ENCODE peak calls at places on chromosomes 4 and X, in four cellular contexts. One of them, this sample, is unnamed.

GRCh38 chr4:181796502-181796901 is 446.7 kb upstream of the TENM3 start:
- DNase-seq in PC-3: no peak
- DNase-seq in ACHN: no peak
- DNase-seq in caudate nucleus: no peak
- DNase-seq in this sample: no peak

GRCh38 chr4:1459081-1459480 is 52.8 kb upstream of the NKX1-1 start:
- DNase-seq in caudate nucleus: no peak
- DNase-seq in PC-3: no peak
- DNase-seq in ACHN: no peak
- DNase-seq in this sample: no peak

GRCh38 chrX:15988661-15989603 is 134.3 kb upstream of the AP1S2 start:
- DNase-seq in caudate nucleus: no peak
- DNase-seq in ACHN: peak
- DNase-seq in PC-3: peak
- DNase-seq in this sample: peak

GRCh38 chrX:39730671-39731389 is 366.9 kb downstream of the BCOR start:
- DNase-seq in PC-3: peak
- DNase-seq in ACHN: peak
- DNase-seq in caudate nucleus: peak
- DNase-seq in this sample: peak

GRCh38 chr4:111031180-111031579 is 408.3 kb upstream of the PITX2 start:
- DNase-seq in caudate nucleus: no peak
- DNase-seq in PC-3: no peak
- DNase-seq in ACHN: no peak
- DNase-seq in this sample: peak

GRCh38 chr4:86918539-86919072 is 16.2 kb upstream of the AFF1 start:
- DNase-seq in ACHN: no peak
- DNase-seq in caudate nucleus: no peak
- DNase-seq in PC-3: no peak
- DNase-seq in this sample: peak

GRCh38 chr4:131534944-131535640 is 1614.0 kb upstream of the PCDH10 start:
- DNase-seq in caudate nucleus: no peak
- DNase-seq in PC-3: no peak
- DNase-seq in ACHN: peak
- DNase-seq in this sample: no peak

GRCh38 chr4:55397024-55397520 is 1.3 kb downstream of the TMEM165 start:
- DNase-seq in ACHN: peak
- DNase-seq in caudate nucleus: no peak
- DNase-seq in PC-3: peak
- DNase-seq in this sample: peak

GRCh38 chr4:101400096-101400495 is 52.8 kb upstream of the PPP3CA start:
- DNase-seq in ACHN: no peak
- DNase-seq in caudate nucleus: no peak
- DNase-seq in PC-3: peak
- DNase-seq in this sample: peak

GRCh38 chr4:106315476-106315967 is 487 bp downstream of the TBCK start:
- DNase-seq in PC-3: peak
- DNase-seq in caudate nucleus: peak
- DNase-seq in ACHN: peak
- DNase-seq in this sample: peak

GRCh38 chrX:9538544-9539045 is 73.7 kb downstream of the TBL1X start:
- DNase-seq in caudate nucleus: no peak
- DNase-seq in PC-3: no peak
- DNase-seq in ACHN: no peak
- DNase-seq in this sample: no peak

GRCh38 chrX:39619182-39620009 is 478.4 kb downstream of the BCOR start:
- DNase-seq in PC-3: peak
- DNase-seq in caudate nucleus: no peak
- DNase-seq in ACHN: no peak
- DNase-seq in this sample: no peak

GRCh38 chrX:22105231-22105630 is 73.1 kb downstream of the PHEX start:
- DNase-seq in PC-3: no peak
- DNase-seq in caudate nucleus: no peak
- DNase-seq in ACHN: no peak
- DNase-seq in this sample: no peak

GRCh38 chrX:40003071-40003981 is 94.4 kb downstream of the BCOR start:
- DNase-seq in caudate nucleus: no peak
- DNase-seq in PC-3: no peak
- DNase-seq in ACHN: no peak
- DNase-seq in this sample: no peak

GRCh38 chrX:38220024-38220935 is at the start of gene SRPX:
- DNase-seq in ACHN: peak
- DNase-seq in caudate nucleus: no peak
- DNase-seq in PC-3: peak
- DNase-seq in this sample: peak

GRCh38 chr4:30721353-30722091 is 1.4 kb downstream of the PCDH7 start:
- DNase-seq in PC-3: peak
- DNase-seq in caudate nucleus: peak
- DNase-seq in ACHN: no peak
- DNase-seq in this sample: peak

GRCh38 chr4:7328162-7328912 is 106.4 kb downstream of the PSAPL1 start:
- DNase-seq in ACHN: no peak
- DNase-seq in caudate nucleus: no peak
- DNase-seq in PC-3: no peak
- DNase-seq in this sample: no peak

GRCh38 chr4:36385951-36386561 is 104.6 kb downstream of the DTHD1 start:
- DNase-seq in caudate nucleus: no peak
- DNase-seq in PC-3: no peak
- DNase-seq in ACHN: no peak
- DNase-seq in this sample: no peak

GRCh38 chr4:155433636-155434360 is 57.0 kb upstream of the MAP9 start:
- DNase-seq in ACHN: no peak
- DNase-seq in caudate nucleus: no peak
- DNase-seq in PC-3: peak
- DNase-seq in this sample: peak

GRCh38 chrX:34546366-34546765 is 110.7 kb downstream of the TMEM47 start:
- DNase-seq in ACHN: no peak
- DNase-seq in PC-3: no peak
- DNase-seq in caudate nucleus: no peak
- DNase-seq in this sample: no peak

GRCh38 chr4:128513664-128514484 is 226.3 kb upstream of the PGRMC2 start:
- DNase-seq in ACHN: peak
- DNase-seq in caudate nucleus: no peak
- DNase-seq in PC-3: no peak
- DNase-seq in this sample: no peak

GRCh38 chrX:49276671-49277519 is 7.3 kb downstream of the PPP1R3F start:
- DNase-seq in PC-3: no peak
- DNase-seq in ACHN: no peak
- DNase-seq in caudate nucleus: no peak
- DNase-seq in this sample: no peak